ENCODE peak calls at places on chromosomes 5 and 9, in five cellular contexts. G is skeletal muscle cell; H is CD4-positive, alpha-beta memory T cell; W is GM23338; R is heart left ventricle. I is an unnamed sample.

GRCh38 chr5:136020383-136021015 is 8.3 kb upstream of the TGFBI start:
- DNase-seq in G (peak), H (no peak), W (no peak), R (no peak), I (no peak)

GRCh38 chr5:178373711-178374110 is 141.1 kb upstream of the PHYKPL start:
- DNase-seq in G (no peak), H (no peak), W (no peak), R (no peak), I (no peak)

GRCh38 chr5:156513123-156513814 is 186.3 kb downstream of the SGCD start:
- DNase-seq in G (no peak), H (no peak), W (no peak), R (no peak), I (no peak)

GRCh38 chr9:89678394-89679005 is 73.7 kb downstream of the GADD45G start:
- DNase-seq in G (no peak), H (no peak), W (peak), R (no peak), I (no peak)

GRCh38 chr9:84315278-84315877 is 25.2 kb downstream of the SLC28A3 start:
- DNase-seq in G (no peak), H (peak), W (peak), R (no peak), I (peak)

GRCh38 chr9:33517373-33517772 is 6.7 kb upstream of the ANKRD18B start:
- DNase-seq in G (no peak), H (no peak), W (peak), R (no peak), I (no peak)

GRCh38 chr9:82031538-82032280 is 43.1 kb downstream of the SPATA31D1 start:
- DNase-seq in G (peak), H (no peak), W (no peak), R (no peak), I (no peak)

GRCh38 chr9:121453232-121453892 is 46.3 kb downstream of the GGTA1 start:
- DNase-seq in G (no peak), H (no peak), W (peak), R (no peak), I (no peak)

GRCh38 chr5:103953601-103954382 is 391.2 kb upstream of the NUDT12 start:
- DNase-seq in G (no peak), H (no peak), W (no peak), R (no peak), I (no peak)

GRCh38 chr9:112142420-112142819 is 32.7 kb downstream of the SUSD1 start:
- DNase-seq in G (no peak), H (no peak), W (no peak), R (no peak), I (no peak)

GRCh38 chr5:9537223-9538141 is 8.4 kb downstream of the SEMA5A start:
- DNase-seq in G (no peak), H (no peak), W (no peak), R (no peak), I (no peak)

GRCh38 chr9:7570107-7570720 is 229.4 kb downstream of the DMAC1 start:
- DNase-seq in G (peak), H (peak), W (peak), R (no peak), I (peak)

GRCh38 chr9:122191519-122191918 is 31.8 kb downstream of the MORN5 start:
- DNase-seq in G (no peak), H (no peak), W (no peak), R (no peak), I (no peak)

GRCh38 chr5:145443366-145443765 is 391.8 kb downstream of the PRELID2 start:
- DNase-seq in G (no peak), H (no peak), W (no peak), R (no peak), I (no peak)

GRCh38 chr5:65032250-65032649 is 263.5 kb downstream of the CWC27 start:
- DNase-seq in G (peak), H (no peak), W (no peak), R (no peak), I (no peak)

GRCh38 chr9:16960084-16960483 is 89.6 kb upstream of the BNC2 start:
- DNase-seq in G (peak), H (no peak), W (no peak), R (no peak), I (no peak)

GRCh38 chr9:107269254-107269653 is 13.8 kb upstream of the RAD23B start:
- DNase-seq in G (no peak), H (no peak), W (no peak), R (no peak), I (no peak)
- H3K4me3 ChIP-seq in G (no peak), H (no peak), W (no peak), R (no peak), I (no peak)

DNA sequence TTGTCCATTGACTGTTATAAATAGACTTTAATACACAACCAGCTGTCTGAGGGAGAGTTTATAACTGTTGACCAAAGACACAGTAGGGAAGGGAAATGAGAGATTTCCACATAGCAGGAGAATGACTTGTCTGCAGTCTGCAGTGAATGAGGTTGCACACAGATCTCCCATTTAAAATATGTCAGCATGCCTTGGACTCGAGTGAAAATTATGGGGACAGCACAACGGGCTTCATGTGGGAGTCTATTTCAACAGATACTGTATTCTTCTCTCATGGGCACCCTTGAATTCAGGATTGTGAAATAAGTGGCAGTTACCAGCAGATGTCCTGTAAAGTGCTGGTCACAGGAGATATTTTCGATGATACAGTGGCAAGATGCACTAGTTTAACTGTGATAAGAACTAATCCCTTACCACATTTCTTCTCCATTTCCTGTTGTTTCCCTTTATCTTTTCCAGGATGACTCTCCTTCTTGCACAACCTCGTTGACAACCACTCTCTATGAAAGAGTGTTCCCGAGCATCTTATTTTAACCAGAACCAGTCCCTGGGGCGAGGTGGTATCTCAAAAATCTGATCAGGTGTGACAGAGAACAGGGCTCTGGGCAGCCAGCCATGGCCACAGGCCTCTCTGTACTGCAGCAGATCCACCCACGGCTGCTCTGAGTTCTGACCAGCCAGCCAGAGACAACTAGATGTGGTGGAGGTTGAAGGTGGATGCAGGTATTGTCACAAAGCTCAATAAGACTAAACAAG is 51.5 kb upstream of the MAP3K1 start:
- DNase-seq in G (peak), H (no peak), W (no peak), R (no peak), I (peak)
- H3K4me3 ChIP-seq in G (no peak), H (no peak), W (no peak), R (no peak), I (no peak)

GRCh38 chr5:142685418-142686209 is at the start of gene FGF1:
- DNase-seq in G (no peak), H (no peak), W (no peak), R (peak), I (no peak)

GRCh38 chr5:142686210-142686734 is 382 bp upstream of the FGF1 start:
- DNase-seq in G (no peak), H (no peak), W (peak), R (no peak), I (no peak)

GRCh38 chr5:142683116-142683515 is 2.8 kb downstream of the FGF1 start:
- DNase-seq in G (no peak), H (no peak), W (no peak), R (no peak), I (no peak)

GRCh38 chr5:142683885-142684505 is 1.9 kb downstream of the FGF1 start:
- DNase-seq in G (no peak), H (no peak), W (no peak), R (no peak), I (no peak)

GRCh38 chr5:142684508-142685031 is 1.3 kb downstream of the FGF1 start:
- DNase-seq in G (no peak), H (no peak), W (peak), R (no peak), I (no peak)
- H3K4me3 ChIP-seq in G (no peak), H (no peak), W (peak), R (peak), I (no peak)

DNA sequence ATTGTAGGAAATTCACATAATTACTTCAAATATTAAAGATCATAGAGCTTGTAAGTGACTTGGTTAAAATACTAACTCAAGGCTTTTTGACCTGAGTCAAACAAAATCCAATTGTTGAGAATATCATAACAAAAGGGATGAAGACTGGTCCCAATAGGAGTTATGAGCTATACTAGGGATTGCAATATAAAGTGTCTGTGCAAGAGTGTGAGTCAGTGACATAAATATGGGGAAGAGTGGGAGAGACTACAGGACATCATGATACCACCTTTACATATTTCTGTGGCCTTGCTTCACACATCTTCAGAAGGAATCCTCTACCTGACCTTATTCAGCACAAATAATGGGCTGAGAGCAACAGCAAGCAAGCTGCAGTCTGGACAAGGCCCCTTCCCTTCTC is 180.9 kb upstream of the SLC24A2 start:
- DNase-seq in G (peak), H (no peak), W (no peak), R (no peak), I (no peak)
- H3K4me3 ChIP-seq in G (no peak), H (no peak), W (no peak), R (no peak), I (no peak)

GRCh38 chr5:173823721-173824567 is 64.2 kb upstream of the CPEB4 start:
- DNase-seq in G (peak), H (no peak), W (peak), R (no peak), I (no peak)
- H3K4me3 ChIP-seq in G (no peak), H (no peak), W (no peak), R (no peak), I (no peak)

DNA sequence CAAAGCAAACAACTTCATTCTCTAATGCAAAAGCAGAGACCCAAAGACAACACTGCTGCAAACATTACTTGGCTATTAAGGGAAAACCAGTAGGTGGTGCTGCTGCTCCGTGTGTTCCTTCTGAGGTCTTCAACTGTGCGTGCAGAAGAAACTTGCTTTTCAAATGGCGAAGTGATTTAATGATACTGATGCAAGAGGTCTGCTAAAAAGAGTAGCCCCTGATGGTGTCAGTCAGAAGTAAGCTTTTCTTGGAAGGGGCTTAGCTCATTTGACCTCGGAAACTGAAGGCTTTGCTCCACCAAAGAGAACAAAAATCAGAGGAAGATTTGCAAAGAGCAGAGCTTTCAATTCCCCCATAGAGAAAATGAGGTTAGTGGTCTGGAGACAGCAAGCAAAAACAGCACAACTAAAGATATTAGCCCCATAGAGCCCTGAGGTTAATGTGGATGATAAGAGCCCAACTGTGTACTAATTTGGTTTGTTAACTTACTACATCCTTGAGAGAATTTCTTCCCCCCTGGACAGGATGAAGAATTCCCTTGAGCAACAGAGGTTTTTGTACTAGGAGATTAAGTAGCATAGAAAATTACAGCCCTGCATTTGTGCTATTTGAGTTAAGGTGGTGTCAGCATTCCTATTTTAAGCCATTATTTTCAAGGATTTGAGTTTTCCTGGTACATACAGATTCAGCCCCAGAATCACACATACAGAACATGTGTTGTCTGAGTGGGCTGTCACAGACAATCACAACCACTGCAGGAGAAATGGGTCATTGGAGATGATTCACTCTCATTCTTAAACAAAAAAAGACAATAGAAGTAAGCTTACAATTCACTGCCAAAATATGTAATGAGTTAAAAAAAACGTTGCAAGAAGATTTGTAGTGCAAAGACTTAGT is 153.2 kb upstream of the C9orf72 start:
- DNase-seq in G (peak), H (peak), W (peak), R (no peak), I (peak)
- H3K4me3 ChIP-seq in G (no peak), H (no peak), W (no peak), R (no peak), I (no peak)

DNA sequence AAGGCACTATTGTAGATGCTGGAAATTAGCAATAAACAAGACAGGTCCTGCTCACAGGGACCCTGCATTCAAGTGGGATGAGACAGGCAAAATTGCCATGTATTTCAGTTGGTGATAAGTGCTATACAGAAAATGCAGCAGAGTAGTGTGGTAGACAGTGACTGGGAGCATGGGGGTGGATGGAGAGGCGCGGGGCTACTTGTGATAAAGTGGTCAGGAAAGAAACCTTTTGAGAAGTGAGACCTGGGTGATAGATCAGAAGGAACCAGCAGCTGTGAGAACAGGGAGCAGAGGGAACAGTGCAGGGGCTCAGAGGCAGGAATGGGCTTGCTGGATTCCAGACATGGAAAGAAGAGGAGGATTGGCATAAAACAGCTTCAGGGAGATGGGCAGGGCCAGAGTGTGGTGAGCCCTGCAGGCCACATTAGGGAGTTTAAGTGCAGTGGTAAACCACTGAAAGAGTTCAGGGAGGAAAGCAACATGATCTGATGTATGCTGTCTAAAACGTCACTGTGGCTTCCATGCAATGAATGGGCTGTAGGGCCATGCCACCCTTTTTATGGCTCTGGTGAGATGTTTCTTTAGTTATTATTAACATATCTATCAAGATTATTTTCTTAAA is 7.3 kb downstream of the CRHBP start:
- DNase-seq in G (peak), H (no peak), W (peak), R (no peak), I (peak)
- H3K4me3 ChIP-seq in G (no peak), H (no peak), W (no peak), R (no peak), I (no peak)

GRCh38 chr5:152164860-152165259 is 240.2 kb upstream of the GLRA1 start:
- DNase-seq in G (no peak), H (no peak), W (peak), R (no peak), I (no peak)
- H3K4me3 ChIP-seq in G (no peak), H (no peak), W (no peak), R (no peak), I (no peak)

GRCh38 chr5:107425541-107426031 is 245.2 kb downstream of the EFNA5 start:
- DNase-seq in G (peak), H (no peak), W (no peak), R (no peak), I (no peak)
- H3K4me3 ChIP-seq in G (no peak), H (no peak), W (no peak), R (no peak), I (no peak)